ENCODE peak calls at places on chromosome 5, in ten cellular contexts. A, O, J, M, W, N, Y, U, R and E are unnamed samples.

GRCh38 chr5:2916076-2916682 is 164.7 kb upstream of the IRX2 start:
- DNase-seq in A (no peak), O (no peak), J (no peak), M (no peak), W (no peak), N (no peak), Y (no peak), U (no peak), R (no peak), E (no peak)

GRCh38 chr5:98576275-98576674 is 197.2 kb upstream of the RGMB start:
- DNase-seq in A (no peak), O (no peak), J (no peak), M (no peak), W (no peak), N (no peak), Y (no peak), U (no peak), R (no peak), E (no peak)

GRCh38 chr5:115749016-115749415 is 67.4 kb downstream of the CDO1 start:
- DNase-seq in A (no peak), O (no peak), J (peak; percentile 63), M (no peak), W (no peak), N (no peak), Y (no peak), U (no peak), R (no peak), E (no peak)

GRCh38 chr5:23084815-23085214 is 231.7 kb upstream of the CDH12 start:
- DNase-seq in A (no peak), O (no peak), J (no peak), M (no peak), W (peak; percentile 79), N (no peak), Y (no peak), U (no peak), R (peak; percentile 54), E (no peak)

GRCh38 chr5:159038907-159039306 is 60.8 kb downstream of the EBF1 start:
- DNase-seq in A (no peak), O (no peak), J (no peak), M (no peak), W (no peak), N (no peak), Y (no peak), U (no peak), R (no peak), E (peak; percentile 89)

GRCh38 chr5:81315336-81315735 is 13.9 kb downstream of the ZCCHC9 start:
- DNase-seq in A (no peak), O (no peak), J (no peak), M (no peak), W (no peak), N (no peak), Y (no peak), U (no peak), R (no peak), E (peak; percentile 55)

GRCh38 chr5:1056611-1057484 is 48.2 kb downstream of the NKD2 start:
- DNase-seq in A (no peak), O (no peak), J (no peak), M (no peak), W (no peak), N (no peak), Y (no peak), U (no peak), R (no peak), E (no peak)

GRCh38 chr5:41465493-41466171 is 44.8 kb downstream of the PLCXD3 start:
- DNase-seq in A (no peak), O (no peak), J (no peak), M (no peak), W (no peak), N (no peak), Y (no peak), U (no peak), R (no peak), E (no peak)

GRCh38 chr5:32587067-32587551 is 1.8 kb downstream of the SUB1 start:
- DNase-seq in A (no peak), O (no peak), J (no peak), M (no peak), W (no peak), N (no peak), Y (no peak), U (no peak), R (no peak), E (no peak)

GRCh38 chr5:169988947-169989346 is 8.7 kb upstream of the INSYN2B start:
- DNase-seq in A (no peak), O (no peak), J (no peak), M (no peak), W (no peak), N (no peak), Y (no peak), U (no peak), R (no peak), E (no peak)